ENCODE peak calls at places on chromosomes 2 and 18, in four cellular contexts. M, I, H and L are unnamed samples.

GRCh38 chr2:171086352-171087290 is 74.1 kb downstream of the TLK1 start:
- DNase-seq in I (peak; percentile 60), M (peak; percentile 27), H (peak; percentile 20), L (no peak)

GRCh38 chr2:101619191-101619591 is 78.3 kb upstream of the MAP4K4 start:
- DNase-seq in M (peak; percentile 46), H (no peak), I (no peak), L (peak; percentile 40)

GRCh38 chr2:231671617-231672350 is 36.5 kb upstream of the PTMA start:
- DNase-seq in H (peak; percentile 81), I (no peak), M (no peak), L (peak; percentile 86)

GRCh38 chr2:9552491-9553178 is 3.0 kb downstream of the ADAM17 start:
- DNase-seq in M (no peak), H (no peak), I (peak; percentile 75), L (no peak)

GRCh38 chr2:95351080-95351915 is 51.2 kb upstream of the FAHD2A start:
- DNase-seq in I (no peak), M (peak; percentile 3), H (no peak), L (no peak)

GRCh38 chr2:9800975-9801723 is 42.1 kb upstream of the TAF1B start:
- DNase-seq in M (peak; percentile 56), I (peak; percentile 80), H (no peak), L (no peak)

GRCh38 chr2:142061733-142062132 is 69.1 kb downstream of the LRP1B start:
- DNase-seq in M (no peak), I (no peak), H (no peak), L (no peak)

GRCh38 chr18:10131783-10132381 is 218.1 kb downstream of the VAPA start:
- DNase-seq in I (no peak), M (no peak), H (no peak), L (no peak)

GRCh38 chr2:150601280-150602038 is 114.0 kb upstream of the RND3 start:
- DNase-seq in M (no peak), I (peak; percentile 84), H (no peak), L (no peak)

GRCh38 chr2:200171761-200172482 is 134.6 kb upstream of the SPATS2L start:
- DNase-seq in H (no peak), M (no peak), I (peak; percentile 52), L (no peak)

GRCh38 chr2:232239956-232240681 is 138.4 kb upstream of the ALPP start:
- DNase-seq in I (no peak), M (no peak), H (no peak), L (no peak)

GRCh38 chr18:13438507-13439056 is 220.0 kb downstream of the LDLRAD4 start:
- DNase-seq in H (no peak), I (no peak), M (no peak), L (no peak)

GRCh38 chr2:144131042-144131441 is 388.9 kb downstream of the ZEB2 start:
- DNase-seq in H (no peak), M (no peak), I (peak; percentile 65), L (no peak)

GRCh38 chr2:171436307-171436706 is 2.3 kb downstream of the DCAF17 start:
- DNase-seq in M (no peak), H (no peak), I (peak; percentile 93), L (no peak)

GRCh38 chr18:8994603-8995002 is 107.9 kb upstream of the NDUFV2 start:
- DNase-seq in H (no peak), M (no peak), I (no peak), L (no peak)

GRCh38 chr18:12246849-12247808 is 7.0 kb upstream of the CIDEA start:
- DNase-seq in M (no peak), I (no peak), H (no peak), L (peak; percentile 12)

GRCh38 chr18:6561893-6562292 is 147.2 kb upstream of the L3MBTL4 start:
- DNase-seq in M (no peak), H (no peak), I (no peak), L (no peak)

GRCh38 chr2:172943992-172944793 is 131.5 kb upstream of the MAP3K20 start:
- DNase-seq in I (no peak), M (no peak), H (no peak), L (no peak)

GRCh38 chr2:221570321-221571107 is 1.6 kb downstream of the EPHA4 start:
- DNase-seq in I (peak; percentile 37), H (peak; percentile 39), M (peak; percentile 26), L (peak; percentile 32)

GRCh38 chr2:66888791-66889631 is 454.1 kb downstream of the MEIS1 start:
- DNase-seq in I (peak; percentile 95), H (no peak), M (no peak), L (no peak)

GRCh38 chr2:120430501-120430830 is 84.5 kb downstream of the INHBB start:
- DNase-seq in H (no peak), M (no peak), I (no peak), L (no peak)

GRCh38 chr2:9206991-9207640 is 504 bp downstream of the ASAP2 start:
- DNase-seq in M (peak; percentile 45), I (peak; percentile 43), H (no peak), L (peak; percentile 42)

GRCh38 chr2:69238449-69239031 is 148.5 kb downstream of the GFPT1 start:
- DNase-seq in H (no peak), M (no peak), I (peak; percentile 84), L (no peak)

GRCh38 chr2:100632759-100633158 is 70.0 kb downstream of the PDCL3 start:
- DNase-seq in I (no peak), M (no peak), H (no peak), L (no peak)

GRCh38 chr18:27704721-27705361 is 472.1 kb downstream of the CDH2 start:
- DNase-seq in H (no peak), M (no peak), I (no peak), L (no peak)

GRCh38 chr2:130864830-130865229 is 28.1 kb downstream of the ARHGEF4 start:
- DNase-seq in H (no peak), M (peak; percentile 60), I (peak; percentile 39), L (no peak)

GRCh38 chr2:235270951-235271350 is 222.9 kb upstream of the AGAP1 start:
- DNase-seq in H (no peak), M (no peak), I (peak; percentile 67), L (no peak)